ENCODE peak calls at places on chromosomes 12 and 14, in ten cellular contexts. One of them, this sample, is unnamed.

GRCh38 chr12:50021071-50021470 is 4.2 kb downstream of the RACGAP1 start:
- DNase-seq in WERI-Rb-1: no peak
- DNase-seq in cardiac muscle cell: no peak
- DNase-seq in suprapubic skin: no peak
- DNase-seq in right cardiac atrium: no peak
- DNase-seq in A549: no peak
- DNase-seq in effector memory CD4-positive, alpha-beta T cell: no peak
- DNase-seq in fibroblast of villous mesenchyme: peak
- DNase-seq in cardiac fibroblast: no peak
- DNase-seq in GM06990: no peak
- DNase-seq in this sample: no peak

GRCh38 chr12:39779768-39780340 is 160.3 kb upstream of the ABCD2 start:
- DNase-seq in GM06990: no peak
- DNase-seq in cardiac fibroblast: no peak
- DNase-seq in right cardiac atrium: no peak
- DNase-seq in cardiac muscle cell: no peak
- DNase-seq in A549: no peak
- DNase-seq in fibroblast of villous mesenchyme: no peak
- DNase-seq in suprapubic skin: no peak
- DNase-seq in WERI-Rb-1: no peak
- DNase-seq in effector memory CD4-positive, alpha-beta T cell: no peak
- DNase-seq in this sample: no peak

GRCh38 chr12:123099556-123100192 is 51.2 kb downstream of the PITPNM2 start:
- DNase-seq in cardiac muscle cell: no peak
- DNase-seq in fibroblast of villous mesenchyme: no peak
- DNase-seq in GM06990: no peak
- DNase-seq in cardiac fibroblast: no peak
- DNase-seq in WERI-Rb-1: no peak
- DNase-seq in right cardiac atrium: no peak
- DNase-seq in effector memory CD4-positive, alpha-beta T cell: no peak
- DNase-seq in A549: no peak
- DNase-seq in suprapubic skin: no peak
- DNase-seq in this sample: no peak

GRCh38 chr14:105364100-105364708 is 34.1 kb upstream of the TEX22 start:
- DNase-seq in A549: no peak
- DNase-seq in GM06990: no peak
- DNase-seq in fibroblast of villous mesenchyme: peak
- DNase-seq in effector memory CD4-positive, alpha-beta T cell: peak
- DNase-seq in WERI-Rb-1: peak
- DNase-seq in cardiac muscle cell: no peak
- DNase-seq in suprapubic skin: no peak
- DNase-seq in right cardiac atrium: no peak
- DNase-seq in cardiac fibroblast: peak
- DNase-seq in this sample: no peak

GRCh38 chr14:69650948-69651369 is 39.6 kb downstream of the SUSD6 start:
- DNase-seq in A549: no peak
- DNase-seq in WERI-Rb-1: no peak
- DNase-seq in effector memory CD4-positive, alpha-beta T cell: no peak
- DNase-seq in fibroblast of villous mesenchyme: no peak
- DNase-seq in cardiac muscle cell: no peak
- DNase-seq in suprapubic skin: no peak
- DNase-seq in cardiac fibroblast: peak
- DNase-seq in GM06990: no peak
- DNase-seq in right cardiac atrium: no peak
- DNase-seq in this sample: no peak

GRCh38 chr12:2057041-2057792 is 4.4 kb downstream of the CACNA1C start:
- DNase-seq in fibroblast of villous mesenchyme: peak
- DNase-seq in WERI-Rb-1: peak
- DNase-seq in effector memory CD4-positive, alpha-beta T cell: no peak
- DNase-seq in right cardiac atrium: peak
- DNase-seq in suprapubic skin: no peak
- DNase-seq in cardiac fibroblast: peak
- DNase-seq in A549: peak
- DNase-seq in cardiac muscle cell: peak
- DNase-seq in GM06990: no peak
- DNase-seq in this sample: peak

GRCh38 chr12:111034148-111034910 is 114.0 kb upstream of the MYL2 start:
- DNase-seq in effector memory CD4-positive, alpha-beta T cell: no peak
- DNase-seq in fibroblast of villous mesenchyme: no peak
- DNase-seq in A549: no peak
- DNase-seq in cardiac muscle cell: peak
- DNase-seq in right cardiac atrium: no peak
- DNase-seq in suprapubic skin: no peak
- DNase-seq in GM06990: peak
- DNase-seq in cardiac fibroblast: no peak
- DNase-seq in WERI-Rb-1: peak
- DNase-seq in this sample: no peak

GRCh38 chr14:54348923-54349615 is 47.7 kb upstream of the CDKN3 start:
- DNase-seq in right cardiac atrium: peak
- DNase-seq in suprapubic skin: no peak
- DNase-seq in effector memory CD4-positive, alpha-beta T cell: no peak
- DNase-seq in fibroblast of villous mesenchyme: peak
- DNase-seq in cardiac fibroblast: peak
- DNase-seq in GM06990: no peak
- DNase-seq in cardiac muscle cell: no peak
- DNase-seq in A549: no peak
- DNase-seq in WERI-Rb-1: peak
- DNase-seq in this sample: no peak

GRCh38 chr14:29637406-29637805 is 290.2 kb downstream of the PRKD1 start:
- DNase-seq in WERI-Rb-1: no peak
- DNase-seq in cardiac fibroblast: peak
- DNase-seq in right cardiac atrium: peak
- DNase-seq in cardiac muscle cell: no peak
- DNase-seq in A549: no peak
- DNase-seq in GM06990: no peak
- DNase-seq in effector memory CD4-positive, alpha-beta T cell: no peak
- DNase-seq in suprapubic skin: no peak
- DNase-seq in fibroblast of villous mesenchyme: peak
- DNase-seq in this sample: no peak

GRCh38 chr12:6033546-6033945 is 88.5 kb upstream of the ANO2 start:
- DNase-seq in fibroblast of villous mesenchyme: no peak
- DNase-seq in cardiac muscle cell: no peak
- DNase-seq in cardiac fibroblast: no peak
- DNase-seq in right cardiac atrium: no peak
- DNase-seq in effector memory CD4-positive, alpha-beta T cell: no peak
- DNase-seq in GM06990: no peak
- DNase-seq in suprapubic skin: no peak
- DNase-seq in A549: no peak
- DNase-seq in WERI-Rb-1: no peak
- DNase-seq in this sample: no peak

GRCh38 chr14:64825006-64825405 is 54.7 kb downstream of the SPTB start:
- DNase-seq in effector memory CD4-positive, alpha-beta T cell: no peak
- DNase-seq in A549: no peak
- DNase-seq in cardiac muscle cell: no peak
- DNase-seq in cardiac fibroblast: no peak
- DNase-seq in WERI-Rb-1: no peak
- DNase-seq in GM06990: no peak
- DNase-seq in right cardiac atrium: no peak
- DNase-seq in fibroblast of villous mesenchyme: no peak
- DNase-seq in suprapubic skin: no peak
- DNase-seq in this sample: no peak

GRCh38 chr14:64825498-64825897 is 54.2 kb downstream of the SPTB start:
- DNase-seq in GM06990: no peak
- DNase-seq in effector memory CD4-positive, alpha-beta T cell: no peak
- DNase-seq in cardiac muscle cell: peak
- DNase-seq in cardiac fibroblast: no peak
- DNase-seq in right cardiac atrium: peak
- DNase-seq in fibroblast of villous mesenchyme: no peak
- DNase-seq in WERI-Rb-1: no peak
- DNase-seq in suprapubic skin: no peak
- DNase-seq in A549: no peak
- DNase-seq in this sample: no peak

GRCh38 chr14:64823305-64823985 is 56.3 kb downstream of the SPTB start:
- DNase-seq in fibroblast of villous mesenchyme: peak
- DNase-seq in effector memory CD4-positive, alpha-beta T cell: peak
- DNase-seq in WERI-Rb-1: peak
- DNase-seq in suprapubic skin: peak
- DNase-seq in cardiac muscle cell: peak
- DNase-seq in right cardiac atrium: peak
- DNase-seq in GM06990: peak
- DNase-seq in cardiac fibroblast: peak
- DNase-seq in A549: peak
- DNase-seq in this sample: no peak

GRCh38 chr14:64818151-64818550 is 61.6 kb downstream of the SPTB start:
- DNase-seq in WERI-Rb-1: no peak
- DNase-seq in cardiac fibroblast: no peak
- DNase-seq in effector memory CD4-positive, alpha-beta T cell: no peak
- DNase-seq in cardiac muscle cell: no peak
- DNase-seq in A549: no peak
- DNase-seq in GM06990: no peak
- DNase-seq in suprapubic skin: no peak
- DNase-seq in right cardiac atrium: no peak
- DNase-seq in fibroblast of villous mesenchyme: no peak
- DNase-seq in this sample: no peak

GRCh38 chr14:64821651-64822050 is 58.1 kb downstream of the SPTB start:
- DNase-seq in WERI-Rb-1: no peak
- DNase-seq in fibroblast of villous mesenchyme: no peak
- DNase-seq in right cardiac atrium: no peak
- DNase-seq in suprapubic skin: no peak
- DNase-seq in cardiac muscle cell: no peak
- DNase-seq in GM06990: no peak
- DNase-seq in effector memory CD4-positive, alpha-beta T cell: no peak
- DNase-seq in cardiac fibroblast: no peak
- DNase-seq in A549: no peak
- DNase-seq in this sample: no peak
- H3K4me3 ChIP-seq in WERI-Rb-1: no peak
- H3K4me3 ChIP-seq in fibroblast of villous mesenchyme: no peak
- H3K4me3 ChIP-seq in right cardiac atrium: no peak
- H3K4me3 ChIP-seq in suprapubic skin: no peak
- H3K4me3 ChIP-seq in cardiac muscle cell: no peak
- H3K4me3 ChIP-seq in GM06990: no peak
- H3K4me3 ChIP-seq in effector memory CD4-positive, alpha-beta T cell: no peak
- H3K4me3 ChIP-seq in cardiac fibroblast: no peak
- H3K4me3 ChIP-seq in A549: no peak
- H3K4me3 ChIP-seq in this sample: no peak

DNA sequence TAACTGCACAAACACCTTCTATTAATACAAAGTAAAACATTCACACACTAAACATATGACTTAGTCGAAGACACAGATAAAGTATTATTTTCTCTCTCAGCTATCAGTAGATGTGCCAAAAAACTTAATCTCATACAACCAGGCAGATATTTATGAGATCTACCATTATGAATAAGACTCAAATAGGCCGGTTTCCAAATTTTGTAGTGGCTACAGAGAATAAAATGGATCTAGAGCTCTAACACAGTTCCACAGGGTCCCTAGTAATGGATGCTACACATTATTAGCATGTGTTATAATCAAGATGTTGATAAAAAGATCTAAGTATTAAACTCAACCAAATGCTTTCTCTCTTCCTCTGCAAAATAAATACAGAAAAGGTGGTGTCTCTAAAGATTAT is 10.4 kb downstream of the SAV1 start:
- DNase-seq in suprapubic skin: no peak
- DNase-seq in cardiac muscle cell: no peak
- DNase-seq in WERI-Rb-1: no peak
- DNase-seq in GM06990: no peak
- DNase-seq in fibroblast of villous mesenchyme: no peak
- DNase-seq in cardiac fibroblast: peak
- DNase-seq in A549: no peak
- DNase-seq in effector memory CD4-positive, alpha-beta T cell: no peak
- DNase-seq in right cardiac atrium: no peak
- DNase-seq in this sample: no peak
- H3K4me3 ChIP-seq in suprapubic skin: peak
- H3K4me3 ChIP-seq in cardiac muscle cell: no peak
- H3K4me3 ChIP-seq in WERI-Rb-1: no peak
- H3K4me3 ChIP-seq in GM06990: no peak
- H3K4me3 ChIP-seq in fibroblast of villous mesenchyme: no peak
- H3K4me3 ChIP-seq in cardiac fibroblast: no peak
- H3K4me3 ChIP-seq in A549: no peak
- H3K4me3 ChIP-seq in effector memory CD4-positive, alpha-beta T cell: no peak
- H3K4me3 ChIP-seq in right cardiac atrium: peak
- H3K4me3 ChIP-seq in this sample: no peak

GRCh38 chr12:67519824-67520433 is 128.6 kb upstream of the DYRK2 start:
- DNase-seq in GM06990: no peak
- DNase-seq in right cardiac atrium: no peak
- DNase-seq in cardiac fibroblast: no peak
- DNase-seq in WERI-Rb-1: peak
- DNase-seq in suprapubic skin: peak
- DNase-seq in effector memory CD4-positive, alpha-beta T cell: no peak
- DNase-seq in fibroblast of villous mesenchyme: no peak
- DNase-seq in cardiac muscle cell: no peak
- DNase-seq in A549: no peak
- DNase-seq in this sample: no peak
- H3K4me3 ChIP-seq in GM06990: no peak
- H3K4me3 ChIP-seq in right cardiac atrium: no peak
- H3K4me3 ChIP-seq in cardiac fibroblast: no peak
- H3K4me3 ChIP-seq in WERI-Rb-1: no peak
- H3K4me3 ChIP-seq in suprapubic skin: no peak
- H3K4me3 ChIP-seq in effector memory CD4-positive, alpha-beta T cell: no peak
- H3K4me3 ChIP-seq in fibroblast of villous mesenchyme: no peak
- H3K4me3 ChIP-seq in cardiac muscle cell: no peak
- H3K4me3 ChIP-seq in A549: no peak
- H3K4me3 ChIP-seq in this sample: no peak

GRCh38 chr14:90381011-90381790 is 15.6 kb upstream of the CALM1 start:
- DNase-seq in suprapubic skin: no peak
- DNase-seq in cardiac fibroblast: peak
- DNase-seq in right cardiac atrium: peak
- DNase-seq in effector memory CD4-positive, alpha-beta T cell: no peak
- DNase-seq in fibroblast of villous mesenchyme: peak
- DNase-seq in A549: no peak
- DNase-seq in WERI-Rb-1: peak
- DNase-seq in GM06990: no peak
- DNase-seq in cardiac muscle cell: peak
- DNase-seq in this sample: no peak

GRCh38 chr14:90382491-90383125 is 14.2 kb upstream of the CALM1 start:
- DNase-seq in WERI-Rb-1: no peak
- DNase-seq in A549: peak
- DNase-seq in suprapubic skin: peak
- DNase-seq in GM06990: no peak
- DNase-seq in cardiac muscle cell: peak
- DNase-seq in fibroblast of villous mesenchyme: peak
- DNase-seq in right cardiac atrium: peak
- DNase-seq in cardiac fibroblast: peak
- DNase-seq in effector memory CD4-positive, alpha-beta T cell: peak
- DNase-seq in this sample: peak

GRCh38 chr14:90383126-90383730 is 13.6 kb upstream of the CALM1 start:
- DNase-seq in A549: peak
- DNase-seq in cardiac muscle cell: peak
- DNase-seq in GM06990: peak
- DNase-seq in suprapubic skin: peak
- DNase-seq in cardiac fibroblast: peak
- DNase-seq in effector memory CD4-positive, alpha-beta T cell: peak
- DNase-seq in fibroblast of villous mesenchyme: peak
- DNase-seq in right cardiac atrium: peak
- DNase-seq in WERI-Rb-1: peak
- DNase-seq in this sample: peak

GRCh38 chr14:90383731-90384542 is 12.9 kb upstream of the CALM1 start:
- DNase-seq in effector memory CD4-positive, alpha-beta T cell: peak
- DNase-seq in GM06990: peak
- DNase-seq in right cardiac atrium: peak
- DNase-seq in suprapubic skin: peak
- DNase-seq in A549: no peak
- DNase-seq in WERI-Rb-1: peak
- DNase-seq in cardiac muscle cell: peak
- DNase-seq in fibroblast of villous mesenchyme: peak
- DNase-seq in cardiac fibroblast: peak
- DNase-seq in this sample: no peak

DNA sequence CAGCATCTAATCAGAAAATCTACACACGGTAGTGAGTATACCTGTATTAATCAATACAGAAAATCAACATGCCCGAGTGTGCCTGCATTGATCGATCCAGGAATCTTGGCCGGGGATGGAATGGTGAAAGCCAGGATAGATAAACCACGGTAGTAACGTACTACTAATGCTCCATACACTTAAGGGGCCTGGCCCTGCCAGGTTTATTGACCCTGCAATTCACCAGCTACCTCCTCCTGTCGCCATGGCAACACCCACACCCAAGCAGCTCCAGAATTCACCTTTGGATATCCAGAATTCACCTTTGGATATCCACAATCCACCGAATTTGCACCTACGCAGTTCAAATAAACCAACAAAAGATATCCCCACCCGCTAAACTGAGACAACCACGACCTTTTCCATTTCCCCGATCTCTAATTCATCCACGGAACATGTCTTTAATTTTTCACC is 14.8 kb upstream of the CALM1 start:
- DNase-seq in effector memory CD4-positive, alpha-beta T cell: no peak
- DNase-seq in GM06990: no peak
- DNase-seq in fibroblast of villous mesenchyme: no peak
- DNase-seq in suprapubic skin: peak
- DNase-seq in A549: no peak
- DNase-seq in cardiac fibroblast: peak
- DNase-seq in cardiac muscle cell: no peak
- DNase-seq in right cardiac atrium: no peak
- DNase-seq in WERI-Rb-1: peak
- DNase-seq in this sample: no peak
- H3K4me3 ChIP-seq in effector memory CD4-positive, alpha-beta T cell: peak
- H3K4me3 ChIP-seq in GM06990: peak
- H3K4me3 ChIP-seq in fibroblast of villous mesenchyme: peak
- H3K4me3 ChIP-seq in suprapubic skin: peak
- H3K4me3 ChIP-seq in A549: peak
- H3K4me3 ChIP-seq in cardiac fibroblast: peak
- H3K4me3 ChIP-seq in cardiac muscle cell: peak
- H3K4me3 ChIP-seq in right cardiac atrium: peak
- H3K4me3 ChIP-seq in WERI-Rb-1: peak
- H3K4me3 ChIP-seq in this sample: peak